ENCODE peak calls at places on chromosomes 2 and 18, in seven cellular contexts. D, Q, E, O, I, S and G are unnamed samples.

GRCh38 chr2:182650704-182651103 is 65.4 kb upstream of the DNAJC10 start:
- DNase-seq in I (no peak), Q (peak), E (no peak), S (peak), D (peak), O (peak), G (peak)

GRCh38 chr2:155203187-155203586 is 504.7 kb downstream of the KCNJ3 start:
- DNase-seq in S (no peak), E (no peak), D (no peak), Q (peak), I (no peak), O (no peak), G (no peak)

GRCh38 chr18:77131652-77132368 is 773 bp downstream of the MBP start:
- DNase-seq in O (peak), I (no peak), Q (no peak), E (no peak), S (no peak), D (no peak), G (no peak)

GRCh38 chr2:226427538-226428307 is 371.9 kb downstream of the IRS1 start:
- DNase-seq in Q (peak), I (no peak), D (peak), O (peak), S (peak), E (no peak), G (no peak)

GRCh38 chr2:213834331-213834730 is 550.1 kb downstream of the SPAG16 start:
- DNase-seq in E (no peak), O (peak), Q (peak), D (peak), S (no peak), I (no peak), G (no peak)

GRCh38 chr2:393711-394696 is 106.1 kb upstream of the ALKAL2 start:
- DNase-seq in D (no peak), E (no peak), S (peak), Q (peak), O (no peak), I (no peak), G (peak)

GRCh38 chr2:16756831-16757644 is 91.4 kb upstream of the CYRIA start:
- DNase-seq in E (peak), D (peak), I (peak), Q (peak), O (peak), S (peak), G (peak)

GRCh38 chr2:171763602-171764001 is 76.3 kb downstream of the DYNC1I2 start:
- DNase-seq in D (no peak), S (no peak), O (peak), I (no peak), Q (no peak), E (no peak), G (no peak)

GRCh38 chr2:71303849-71304248 is 27.7 kb upstream of the ZNF638 start:
- DNase-seq in Q (no peak), I (no peak), E (no peak), D (no peak), O (no peak), S (no peak), G (no peak)

GRCh38 chr2:156834431-156834830 is 398.3 kb downstream of the GPD2 start:
- DNase-seq in S (no peak), I (no peak), O (no peak), Q (no peak), D (no peak), E (no peak), G (no peak)

GRCh38 chr18:36391426-36392145 is 94.1 kb downstream of the FHOD3 start:
- DNase-seq in D (no peak), S (no peak), I (peak), Q (no peak), O (no peak), E (no peak), G (no peak)

GRCh38 chr18:9617006-9617542 is 2.7 kb upstream of the PPP4R1 start:
- DNase-seq in D (no peak), E (no peak), S (no peak), Q (no peak), I (no peak), O (peak), G (no peak)

GRCh38 chr18:69958422-69958821 is 10.7 kb upstream of the CD226 start:
- DNase-seq in S (no peak), O (no peak), I (no peak), D (no peak), E (no peak), Q (no peak), G (no peak)

GRCh38 chr2:215571693-215572092 is 135.8 kb upstream of the FN1 start:
- DNase-seq in O (no peak), Q (no peak), I (no peak), E (no peak), S (no peak), D (no peak), G (no peak)

GRCh38 chr2:128494640-128495321 is 176.1 kb upstream of the HS6ST1 start:
- DNase-seq in O (no peak), D (no peak), S (no peak), Q (no peak), I (peak), E (peak), G (no peak)

GRCh38 chr2:235577404-235578330 is 83.8 kb downstream of the AGAP1 start:
- DNase-seq in S (peak), Q (no peak), E (no peak), I (no peak), O (peak), D (peak), G (peak)

GRCh38 chr2:100998235-100998573 is 3.9 kb upstream of the RPL31 start:
- DNase-seq in O (no peak), S (no peak), D (no peak), I (no peak), E (no peak), Q (no peak), G (no peak)

GRCh38 chr2:133888107-133888506 is 319.8 kb upstream of the NCKAP5 start:
- DNase-seq in S (no peak), Q (no peak), O (no peak), E (no peak), D (no peak), I (no peak), G (no peak)

GRCh38 chr18:72470391-72470790 is 73.8 kb downstream of the CBLN2 start:
- DNase-seq in S (no peak), D (no peak), I (no peak), Q (no peak), O (no peak), E (no peak), G (no peak)

GRCh38 chr2:24912986-24913385 is 7.1 kb downstream of the ADCY3 start:
- DNase-seq in E (no peak), O (no peak), Q (no peak), D (no peak), S (no peak), I (no peak), G (no peak)

GRCh38 chr18:13566941-13567762 is 159.2 kb downstream of the FAM210A start:
- DNase-seq in S (peak), I (no peak), Q (no peak), E (no peak), D (no peak), O (no peak), G (no peak)

GRCh38 chr2:8193686-8194615 is 487.9 kb upstream of the ID2 start:
- DNase-seq in O (no peak), Q (peak), D (no peak), I (peak), S (no peak), E (peak), G (peak)

GRCh38 chr2:223034241-223034933 is 17.6 kb upstream of the KCNE4 start:
- DNase-seq in S (no peak), Q (no peak), O (no peak), E (no peak), D (no peak), I (no peak), G (no peak)

GRCh38 chr2:37798315-37799005 is 126.6 kb upstream of the RMDN2 start:
- DNase-seq in Q (no peak), O (no peak), D (peak), E (no peak), I (no peak), S (no peak), G (no peak)

GRCh38 chr2:14385043-14385442 is 247.5 kb upstream of the LRATD1 start:
- DNase-seq in S (no peak), O (no peak), Q (peak), D (peak), I (no peak), E (no peak), G (no peak)

GRCh38 chr2:234730066-234730640 is 221.7 kb upstream of the SH3BP4 start:
- DNase-seq in S (no peak), O (no peak), E (no peak), D (no peak), Q (peak), I (no peak), G (no peak)

GRCh38 chr2:207091175-207091574 is 74.6 kb downstream of the KLF7 start:
- DNase-seq in Q (no peak), E (no peak), S (no peak), D (no peak), I (no peak), O (no peak), G (no peak)
- H3K4ac ChIP-seq in Q (no peak), E (no peak), S (no peak), D (no peak), I (no peak), O (no peak), G (no peak)

GRCh38 chr2:231016576-231017249 is 20.6 kb upstream of the C2orf72 start:
- DNase-seq in E (no peak), D (no peak), I (no peak), Q (no peak), O (no peak), S (peak), G (no peak)
- H3K4ac ChIP-seq in E (no peak), D (no peak), I (no peak), Q (no peak), O (no peak), S (no peak), G (no peak)

DNA sequence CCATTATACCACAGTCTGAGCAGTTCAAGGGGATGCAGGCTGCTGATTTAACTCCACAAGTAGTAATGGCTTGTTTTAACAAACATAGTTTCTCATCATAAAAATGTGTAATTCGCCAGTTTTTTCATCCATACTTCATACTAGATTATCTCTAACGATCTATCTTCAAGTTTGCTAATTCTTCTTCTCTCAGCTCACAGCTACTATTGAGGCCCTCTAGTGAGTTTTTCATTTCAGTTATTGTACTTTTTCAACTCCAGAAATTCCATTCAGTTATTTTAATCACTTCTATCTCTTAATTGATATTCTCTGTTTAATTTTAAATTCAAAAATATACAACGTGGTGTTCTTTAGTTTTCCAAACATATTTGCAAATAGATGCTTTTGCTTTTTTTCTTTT is 20.1 kb upstream of the TMEM87B start:
- DNase-seq in Q (no peak), O (no peak), I (no peak), E (no peak), D (no peak), S (no peak), G (no peak)
- H3K4ac ChIP-seq in Q (no peak), O (no peak), I (no peak), E (no peak), D (no peak), S (no peak), G (no peak)

GRCh38 chr2:79128406-79128805 is 8.1 kb downstream of the REG1A start:
- DNase-seq in Q (no peak), I (no peak), D (no peak), S (no peak), E (no peak), O (no peak), G (no peak)
- H3K4ac ChIP-seq in Q (no peak), I (no peak), D (no peak), S (no peak), E (no peak), O (no peak), G (no peak)

GRCh38 chr2:130884503-130884902 is 47.8 kb downstream of the ARHGEF4 start:
- DNase-seq in D (no peak), Q (no peak), I (no peak), S (no peak), E (no peak), O (no peak), G (no peak)
- H3K4ac ChIP-seq in D (no peak), Q (no peak), I (no peak), S (no peak), E (no peak), O (no peak), G (no peak)

DNA sequence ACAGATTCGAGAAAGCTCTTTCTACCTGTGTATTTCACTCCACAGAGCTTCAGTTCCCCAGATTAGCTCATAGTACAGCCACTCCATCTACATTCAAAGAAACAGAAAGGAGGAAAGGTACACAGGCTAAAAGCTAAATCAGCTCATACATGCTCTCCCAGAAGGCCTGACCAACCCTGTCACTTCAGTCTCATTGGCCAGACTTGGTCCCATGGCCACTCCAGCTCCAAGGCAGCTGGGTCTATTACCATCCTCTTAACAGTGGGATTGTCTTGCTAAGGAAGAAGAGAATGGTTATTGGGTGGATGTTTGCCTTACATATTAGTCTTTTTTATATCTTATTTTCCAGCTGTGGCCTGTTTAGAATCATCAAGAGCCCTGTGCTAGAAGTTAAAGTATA is 572.6 kb downstream of the ARHGAP15 start:
- DNase-seq in S (no peak), Q (no peak), O (no peak), E (no peak), D (no peak), I (no peak), G (no peak)
- H3K4ac ChIP-seq in S (no peak), Q (no peak), O (no peak), E (no peak), D (no peak), I (no peak), G (no peak)

GRCh38 chr18:57002627-57003026 is 144.3 kb upstream of the BOD1L2 start:
- DNase-seq in E (no peak), Q (no peak), O (no peak), I (no peak), S (no peak), D (no peak), G (no peak)
- H3K4ac ChIP-seq in E (no peak), Q (no peak), O (no peak), I (no peak), S (no peak), D (no peak), G (no peak)

GRCh38 chr2:35960596-35960995 is 395.0 kb upstream of the CRIM1 start:
- DNase-seq in I (no peak), E (no peak), S (no peak), D (no peak), Q (peak), O (peak), G (no peak)
- H3K4ac ChIP-seq in I (no peak), E (no peak), S (no peak), D (no peak), Q (no peak), O (no peak), G (no peak)

GRCh38 chr2:75175473-75175872 is 23.8 kb downstream of the TACR1 start:
- DNase-seq in S (no peak), O (no peak), E (no peak), I (no peak), D (no peak), Q (peak), G (no peak)
- H3K4ac ChIP-seq in S (no peak), O (no peak), E (no peak), I (no peak), D (no peak), Q (no peak), G (no peak)